ENCODE peak calls at places on chromosome 7, in four cellular contexts. X is NCI-H1694 treated with DMSO at 0.1 percent for 48 hours, T is dermis microvascular lymphatic vessel endothelial cell, L is pons. V is an unnamed sample.

GRCh38 chr7:74032191-74032490 is 4.2 kb downstream of the ELN start:
- DNase-seq in L (peak), X (no peak), T (no peak), V (no peak)

GRCh38 chr7:128781126-128781525 is 5.5 kb upstream of the OPN1SW start:
- DNase-seq in T (no peak), L (no peak), X (no peak), V (no peak)

GRCh38 chr7:92837214-92837749 is 909 bp upstream of the CDK6 start:
- DNase-seq in T (no peak), X (no peak), L (no peak), V (no peak)

GRCh38 chr7:143003393-143004051 is 23.4 kb downstream of the OR9A2 start:
- DNase-seq in X (peak), T (peak), L (peak), V (peak)

GRCh38 chr7:37284805-37285211 is 163.9 kb downstream of the ELMO1 start:
- DNase-seq in L (peak), X (peak), T (peak), V (no peak)

GRCh38 chr7:31850066-31850465 is 163.1 kb downstream of the PPP1R17 start:
- DNase-seq in T (no peak), L (no peak), X (no peak), V (no peak)

GRCh38 chr7:31958216-31958615 is 112.0 kb downstream of the PDE1C start:
- DNase-seq in X (no peak), L (no peak), T (no peak), V (no peak)

GRCh38 chr7:73442222-73442902 is 8.8 kb downstream of the FZD9 start:
- DNase-seq in T (no peak), X (no peak), L (no peak), V (no peak)

GRCh38 chr7:39069046-39069445 is 91.3 kb downstream of the POU6F2 start:
- DNase-seq in T (no peak), X (no peak), L (no peak), V (no peak)

GRCh38 chr7:68119411-68119810 is 1122.8 kb downstream of the TYW1 start:
- DNase-seq in X (no peak), T (no peak), L (no peak), V (no peak)

GRCh38 chr7:69739906-69740545 is 141.8 kb downstream of the AUTS2 start:
- DNase-seq in X (peak), T (no peak), L (peak), V (peak)

GRCh38 chr7:37027557-37028341 is 303.5 kb upstream of the AOAH start:
- DNase-seq in X (no peak), L (no peak), T (no peak), V (peak)

GRCh38 chr7:129923709-129924108 is 29.1 kb downstream of the UBE2H start:
- DNase-seq in T (no peak), L (no peak), X (no peak), V (no peak)

GRCh38 chr7:21844742-21845141 is 101.0 kb downstream of the CDCA7L start:
- DNase-seq in L (no peak), T (no peak), X (no peak), V (no peak)

GRCh38 chr7:91250706-91251105 is 13.5 kb upstream of the FZD1 start:
- DNase-seq in X (no peak), T (no peak), L (no peak), V (no peak)

GRCh38 chr7:120806669-120807068 is 51.3 kb downstream of the TSPAN12 start:
- DNase-seq in T (peak), L (no peak), X (no peak), V (no peak)

GRCh38 chr7:128770238-128770637 is 5.4 kb downstream of the OPN1SW start:
- DNase-seq in X (no peak), L (no peak), T (no peak), V (no peak)

GRCh38 chr7:47804767-47805545 is 143.3 kb downstream of the PKD1L1 start:
- DNase-seq in L (no peak), T (no peak), X (peak), V (no peak)

GRCh38 chr7:92588561-92588960 is 1.6 kb downstream of the FAM133B start:
- DNase-seq in T (no peak), L (no peak), X (no peak), V (no peak)

V was measured in NCI-H2171.